ENCODE peak calls at places on chromosomes 11 and 22, in nine cellular contexts. K, X, Z, T, J, M, E, F and B are unnamed samples.

GRCh38 chr11:47289856-47290255 is 19.9 kb downstream of the MADD start:
- DNase-seq in X (no peak), T (no peak), M (no peak), K (no peak), J (no peak), Z (no peak), E (no peak), F (no peak), B (no peak)

GRCh38 chr11:73461844-73462435 is 85.7 kb downstream of the RELT start:
- DNase-seq in F (no peak), K (no peak), T (no peak), Z (no peak), X (no peak), M (no peak), J (no peak), E (no peak), B (peak)

GRCh38 chr11:8604078-8604723 is 10.2 kb upstream of the STK33 start:
- DNase-seq in F (peak), J (no peak), T (peak), Z (peak), X (peak), K (no peak), M (peak), E (peak), B (peak)

GRCh38 chr22:26589367-26589844 is 526 bp downstream of the TPST2 start:
- DNase-seq in F (peak), M (no peak), E (peak), T (peak), Z (peak), X (peak), K (no peak), J (peak), B (no peak)

GRCh38 chr22:48425091-48425506 is 1402.6 kb downstream of the BRD1 start:
- DNase-seq in Z (no peak), M (no peak), K (no peak), X (no peak), T (no peak), J (no peak), E (no peak), F (no peak), B (no peak)

GRCh38 chr11:118791961-118792578 is 1.1 kb upstream of the DDX6 start:
- DNase-seq in E (peak), M (peak), T (peak), F (peak), Z (peak), K (no peak), X (no peak), J (peak), B (peak)

GRCh38 chr11:48055292-48056132 is 75.2 kb downstream of the PTPRJ start:
- DNase-seq in X (no peak), J (peak), T (peak), E (no peak), M (no peak), K (no peak), F (peak), Z (peak), B (peak)

GRCh38 chr11:32436751-32437405 is 1.5 kb upstream of the WT1 start:
- DNase-seq in E (peak), F (no peak), M (no peak), Z (no peak), X (no peak), J (no peak), T (no peak), K (no peak), B (no peak)

GRCh38 chr22:17862646-17863181 is 88.4 kb upstream of the BID start:
- DNase-seq in Z (no peak), F (peak), T (no peak), M (no peak), X (no peak), J (no peak), E (no peak), K (no peak), B (peak)

GRCh38 chr11:115607621-115608191 is 103.5 kb upstream of the CADM1 start:
- DNase-seq in E (peak), M (no peak), X (peak), T (no peak), K (no peak), Z (no peak), J (no peak), F (no peak), B (no peak)

GRCh38 chr11:75916882-75917281 is 101.9 kb downstream of the UVRAG start:
- DNase-seq in F (no peak), Z (no peak), K (no peak), E (no peak), X (no peak), J (no peak), M (no peak), T (no peak), B (no peak)

GRCh38 chr22:42277232-42277753 is 6.8 kb upstream of the TCF20 start:
- DNase-seq in F (no peak), Z (no peak), T (no peak), J (no peak), E (no peak), K (no peak), X (no peak), M (no peak), B (no peak)

GRCh38 chr11:69892237-69892985 is 73.2 kb upstream of the FGF3 start:
- DNase-seq in Z (no peak), M (peak), X (peak), T (peak), K (no peak), J (no peak), F (no peak), E (peak), B (no peak)

GRCh38 chr11:79076526-79077115 is 364.2 kb downstream of the TENM4 start:
- DNase-seq in M (no peak), T (peak), Z (peak), X (no peak), K (no peak), E (peak), F (peak), J (no peak), B (peak)

GRCh38 chr11:75593337-75593915 is 31.4 kb downstream of the SERPINH1 start:
- DNase-seq in M (no peak), E (no peak), F (no peak), K (no peak), T (no peak), Z (peak), J (no peak), X (no peak), B (no peak)

GRCh38 chr11:34514050-34514449 is 456 bp upstream of the ELF5 start:
- DNase-seq in F (no peak), J (no peak), M (no peak), X (no peak), E (no peak), T (no peak), Z (no peak), K (no peak), B (no peak)

GRCh38 chr22:20720692-20721408 is 53.1 kb upstream of the SERPIND1 start:
- DNase-seq in F (no peak), M (no peak), E (no peak), K (no peak), J (no peak), X (no peak), Z (no peak), T (no peak), B (no peak)

GRCh38 chr11:99117603-99118002 is 96.9 kb downstream of the CNTN5 start:
- DNase-seq in M (no peak), J (no peak), T (no peak), K (no peak), E (no peak), X (no peak), Z (no peak), F (no peak), B (no peak)

GRCh38 chr11:106161775-106162174 is 84.3 kb downstream of the AASDHPPT start:
- DNase-seq in E (no peak), T (no peak), Z (no peak), F (no peak), X (no peak), M (no peak), J (no peak), K (no peak), B (no peak)

GRCh38 chr11:68980776-68981065 is at the start of gene MRGPRD:
- DNase-seq in F (no peak), Z (no peak), E (no peak), K (no peak), T (no peak), X (no peak), M (no peak), J (no peak), B (no peak)

GRCh38 chr22:49503321-49503720 is 324.4 kb downstream of the BRD1 start:
- DNase-seq in J (no peak), M (no peak), E (no peak), F (no peak), Z (no peak), X (no peak), T (no peak), K (no peak), B (no peak)

GRCh38 chr11:121929581-121929980 is 186.4 kb downstream of the BLID start:
- DNase-seq in F (peak), T (no peak), K (no peak), M (no peak), E (peak), Z (peak), X (peak), J (no peak), B (no peak)

GRCh38 chr22:44939451-44939850 is 70.4 kb downstream of the PHF21B start:
- DNase-seq in X (no peak), M (no peak), Z (no peak), J (no peak), T (no peak), F (no peak), K (no peak), E (no peak), B (no peak)

GRCh38 chr11:104164028-104164520 is at the start of gene PDGFD:
- DNase-seq in X (peak), J (peak), F (peak), E (peak), T (peak), K (no peak), M (peak), Z (peak), B (no peak)

GRCh38 chr22:19842386-19843106 is 12.1 kb downstream of the GNB1L start:
- DNase-seq in J (no peak), E (peak), M (no peak), K (no peak), Z (no peak), T (no peak), X (no peak), F (no peak), B (no peak)

GRCh38 chr11:10742460-10743208 is 8.4 kb upstream of the CTR9 start:
- DNase-seq in T (no peak), K (no peak), X (no peak), M (no peak), J (peak), Z (peak), E (no peak), F (peak), B (no peak)

GRCh38 chr11:91243065-91243464 is 981.6 kb upstream of the FAT3 start:
- DNase-seq in Z (no peak), K (no peak), M (no peak), F (peak), J (no peak), E (no peak), T (no peak), X (no peak), B (no peak)

GRCh38 chr11:68048681-68049508 is 10.1 kb downstream of the TCIRG1 start:
- DNase-seq in T (no peak), E (no peak), Z (no peak), X (no peak), K (no peak), F (no peak), J (no peak), M (peak), B (no peak)

GRCh38 chr11:115500547-115501503 is 3.4 kb downstream of the CADM1 start:
- DNase-seq in F (no peak), T (no peak), E (peak), J (no peak), K (no peak), M (no peak), Z (no peak), X (no peak), B (no peak)

DNA sequence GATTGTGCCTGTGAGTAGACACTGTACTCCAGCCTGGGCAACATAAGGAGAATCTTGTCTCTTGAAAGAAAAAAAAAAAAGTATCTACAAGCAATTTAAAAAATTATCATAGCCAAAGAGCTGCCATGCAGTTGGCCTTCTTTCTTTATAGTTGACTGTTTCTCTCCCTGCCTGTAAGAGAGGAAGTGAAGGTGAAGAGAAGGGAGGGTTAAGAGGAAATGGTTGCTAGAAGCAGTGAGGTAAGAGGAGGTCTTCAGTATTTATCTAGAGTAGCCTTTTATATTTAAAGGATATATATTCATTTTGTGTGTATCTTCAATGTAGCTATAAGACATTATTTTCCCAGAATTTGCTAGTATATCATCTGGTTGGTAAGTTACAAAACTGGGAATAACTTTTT is 217.9 kb downstream of the TMEM135 start:
- DNase-seq in Z (no peak), J (no peak), T (no peak), M (no peak), E (no peak), F (no peak), K (no peak), X (no peak), B (no peak)
- TF ChIP-seq CTCF in Z (no peak), J (no peak), T (no peak), M (no peak), E (no peak), F (no peak), K (no peak), X (no peak), B (no peak)

GRCh38 chr11:117621226-117621625 is 175.8 kb downstream of the DSCAML1 start:
- DNase-seq in X (no peak), M (no peak), E (no peak), F (peak), Z (no peak), T (peak), J (no peak), K (no peak), B (no peak)
- TF ChIP-seq CTCF in X (peak), M (peak), E (peak), F (peak), Z (peak), T (peak), J (no peak), K (peak), B (peak)

GRCh38 chr22:38570841-38571364 is 920 bp upstream of the DMC1 start:
- DNase-seq in E (peak), J (peak), T (peak), X (peak), F (peak), Z (peak), K (no peak), M (peak), B (peak)
- TF ChIP-seq CTCF in E (peak), J (no peak), T (no peak), X (peak), F (peak), Z (peak), K (no peak), M (peak), B (no peak)

GRCh38 chr11:84719935-84720577 is 907.1 kb downstream of the DLG2 start:
- DNase-seq in M (peak), K (no peak), T (no peak), Z (peak), J (no peak), X (peak), E (peak), F (no peak), B (no peak)

GRCh38 chr11:84720706-84721402 is 906.3 kb downstream of the DLG2 start:
- DNase-seq in T (no peak), E (peak), Z (peak), X (peak), J (no peak), F (no peak), K (no peak), M (peak), B (no peak)

GRCh38 chr11:84721561-84721961 is 905.6 kb downstream of the DLG2 start:
- DNase-seq in E (no peak), M (no peak), J (peak), X (no peak), Z (no peak), F (no peak), T (no peak), K (no peak), B (no peak)

DNA sequence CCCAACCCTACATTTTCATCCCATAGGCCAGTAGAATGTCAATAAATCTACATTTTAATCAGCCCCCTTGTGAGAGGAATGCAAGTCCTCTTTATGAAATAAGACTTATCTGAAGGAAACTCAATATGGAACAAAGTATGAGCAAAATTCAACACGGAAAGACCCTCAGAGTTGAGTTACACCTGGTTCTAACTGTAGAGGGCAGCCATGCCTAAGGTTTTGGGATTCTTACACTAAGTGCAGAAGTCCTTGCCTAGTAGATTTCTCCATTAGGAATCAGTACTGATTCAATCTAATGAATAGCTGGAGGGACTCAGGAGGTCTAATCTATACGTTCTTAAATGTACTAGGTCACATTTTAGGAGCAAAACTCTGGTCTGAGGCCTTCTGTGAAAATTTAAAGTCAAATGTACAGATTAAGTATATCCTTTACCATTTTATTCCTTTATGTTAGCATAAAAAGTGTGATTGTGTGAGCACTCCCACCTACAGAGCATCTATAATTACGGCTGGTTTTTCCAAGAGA is 904.5 kb downstream of the DLG2 start:
- DNase-seq in F (peak), Z (no peak), T (no peak), K (no peak), X (peak), M (peak), J (no peak), E (peak), B (no peak)
- TF ChIP-seq CTCF in F (peak), Z (no peak), T (no peak), K (no peak), X (no peak), M (peak), J (no peak), E (peak), B (no peak)

GRCh38 chr11:61429691-61430582 is at the start of the genes CPSF7 and SDHAF2:
- DNase-seq in F (peak), M (peak), Z (peak), X (peak), J (peak), T (peak), K (peak), E (peak), B (peak)

GRCh38 chr11:61425367-61426131 is 4.2 kb downstream of the CPSF7 start:
- DNase-seq in Z (no peak), K (no peak), M (no peak), T (no peak), F (no peak), X (no peak), E (no peak), J (no peak), B (no peak)

DNA sequence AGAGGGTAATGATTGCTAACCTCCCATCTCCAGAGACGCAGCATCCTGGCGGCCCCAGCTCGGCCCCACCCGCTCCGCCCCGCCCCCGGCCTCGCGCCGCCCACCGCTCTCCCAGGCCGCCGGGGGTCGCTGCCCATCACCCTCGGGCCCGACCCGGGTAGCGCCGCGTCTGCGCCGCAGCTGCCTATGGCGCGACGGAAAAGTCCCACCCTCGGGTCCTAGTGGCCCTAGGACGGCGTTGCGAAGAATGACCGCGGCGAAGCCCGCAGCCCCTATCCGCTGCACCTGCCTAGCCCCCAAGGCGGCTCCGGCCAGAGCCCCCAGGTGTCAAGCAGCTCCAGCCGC is 457 bp downstream of the CPSF7 start:
- DNase-seq in K (no peak), X (peak), F (peak), T (peak), Z (peak), E (peak), M (peak), J (peak), B (peak)
- TF ChIP-seq CTCF in K (peak), X (peak), F (peak), T (no peak), Z (peak), E (peak), M (peak), J (no peak), B (no peak)

GRCh38 chr22:50503475-50504145 is 3.9 kb downstream of the LMF2 start:
- DNase-seq in K (no peak), T (no peak), F (no peak), E (no peak), M (peak), X (no peak), J (no peak), Z (peak), B (no peak)
- TF ChIP-seq CTCF in K (no peak), T (peak), F (no peak), E (no peak), M (peak), X (no peak), J (no peak), Z (no peak), B (no peak)